ENCODE peak calls at places on chromosomes 7 and 10, in five cellular contexts. Y, I, M, N and G are unnamed samples.

GRCh38 chr7:134203186-134203889 is 76.2 kb downstream of the LRGUK start:
- DNase-seq in Y (no peak), I (no peak), M (no peak), N (no peak), G (no peak)

GRCh38 chr7:133484135-133484534 is 231.3 kb downstream of the EXOC4 start:
- DNase-seq in Y (peak), I (no peak), M (no peak), N (no peak), G (no peak)

GRCh38 chr10:100654835-100655759 is 90.3 kb upstream of the PAX2 start:
- DNase-seq in Y (peak), I (no peak), M (peak), N (no peak), G (no peak)

GRCh38 chr10:94006591-94007550 is 13.1 kb downstream of the PLCE1 start:
- DNase-seq in Y (no peak), I (peak), M (no peak), N (peak), G (no peak)

GRCh38 chr10:10475812-10476211 is 541.9 kb upstream of the CELF2 start:
- DNase-seq in Y (no peak), I (no peak), M (no peak), N (no peak), G (peak)

GRCh38 chr7:144784943-144785342 is 50.9 kb downstream of the TPK1 start:
- DNase-seq in Y (no peak), I (peak), M (no peak), N (no peak), G (no peak)

GRCh38 chr7:154744226-154744860 is 258.6 kb downstream of the PAXIP1 start:
- DNase-seq in Y (no peak), I (no peak), M (peak), N (no peak), G (peak)

GRCh38 chr7:120799813-120800483 is 58.0 kb downstream of the TSPAN12 start:
- DNase-seq in Y (no peak), I (no peak), M (no peak), N (no peak), G (no peak)

GRCh38 chr10:110443239-110444008 is 54.3 kb upstream of the DUSP5 start:
- DNase-seq in Y (no peak), I (no peak), M (no peak), N (no peak), G (no peak)

GRCh38 chr10:14383266-14383665 is 52.5 kb upstream of the FRMD4A start:
- DNase-seq in Y (no peak), I (no peak), M (no peak), N (no peak), G (no peak)

GRCh38 chr7:116593359-116594075 is 68.7 kb downstream of the CAV1 start:
- DNase-seq in Y (no peak), I (no peak), M (peak), N (no peak), G (no peak)